ENCODE peak calls at places on chromosomes 4 and X, in seven cellular contexts. A, M, Q, I, P, O and Y are unnamed samples. For H3K27me3, the result is how much of the 10 kb centered on the place peaks cover.

GRCh38 chr4:12137556-12137955 is 708.9 kb upstream of the HS3ST1 start:
- DNase-seq in A (no peak), M (no peak), I (no peak), P (no peak), Q (no peak), O (no peak), Y (no peak)

GRCh38 chr4:7999279-7999678 is 59.6 kb upstream of the AFAP1 start:
- DNase-seq in A (no peak), O (no peak), Q (no peak), I (no peak), M (no peak), P (no peak), Y (no peak)

GRCh38 chrX:149939271-149940014 is 1.2 kb upstream of the EOLA2 start:
- DNase-seq in O (peak), A (peak), M (peak), Q (peak), P (peak), I (peak), Y (peak)

GRCh38 chr4:3816256-3816825 is 50.2 kb downstream of the ADRA2C start:
- DNase-seq in A (no peak), Q (no peak), P (no peak), I (no peak), O (no peak), M (no peak), Y (no peak)

GRCh38 chr4:110508827-110509446 is 33.0 kb downstream of the ENPEP start:
- DNase-seq in P (no peak), A (no peak), O (no peak), I (no peak), M (peak), Q (no peak), Y (no peak)

GRCh38 chrX:44637282-44637681 is 94.6 kb upstream of the FUNDC1 start:
- DNase-seq in M (no peak), Q (no peak), O (no peak), A (no peak), P (no peak), I (no peak), Y (no peak)

GRCh38 chrX:39899876-39900787 is 197.6 kb downstream of the BCOR start:
- DNase-seq in P (no peak), O (no peak), M (peak), A (no peak), I (no peak), Q (no peak), Y (no peak)

GRCh38 chr4:78688385-78688784 is 87.8 kb upstream of the BMP2K start:
- DNase-seq in I (no peak), A (no peak), P (no peak), O (no peak), M (no peak), Q (no peak), Y (no peak)

GRCh38 chr4:103012085-103012484 is 7.4 kb downstream of the SLC9B1 start:
- DNase-seq in O (no peak), P (no peak), M (peak), Q (no peak), I (no peak), A (no peak), Y (no peak)

GRCh38 chrX:9340619-9341304 is 124.1 kb upstream of the TBL1X start:
- DNase-seq in Q (peak), P (no peak), A (no peak), O (peak), I (peak), M (peak), Y (no peak)

GRCh38 chrX:107542500-107542899 is 85.8 kb upstream of the PRPS1 start:
- DNase-seq in P (no peak), Q (no peak), A (no peak), I (no peak), M (no peak), O (no peak), Y (no peak)

GRCh38 chr4:1027916-1028240 is 16.5 kb downstream of the FGFRL1 start:
- DNase-seq in I (no peak), A (no peak), M (no peak), P (no peak), Q (no peak), O (no peak), Y (no peak)

GRCh38 chr4:4408132-4408523 is 21.2 kb downstream of the NSG1 start:
- DNase-seq in A (no peak), I (no peak), M (no peak), Q (no peak), P (no peak), O (no peak), Y (no peak)

GRCh38 chr4:139988863-139989765 is 164.9 kb downstream of the MAML3 start:
- DNase-seq in O (no peak), I (peak), P (no peak), M (peak), A (no peak), Q (peak), Y (peak)

GRCh38 chr4:112448211-112448745 is 67.7 kb downstream of the NEUROG2 start:
- DNase-seq in A (no peak), P (no peak), Q (no peak), I (no peak), O (no peak), M (no peak), Y (no peak)

GRCh38 chrX:19958530-19959486 is 32.1 kb downstream of the BCLAF3 start:
- DNase-seq in A (no peak), O (no peak), I (no peak), P (no peak), Q (no peak), M (peak), Y (no peak)

GRCh38 chr4:23614284-23614892 is 275.5 kb downstream of the PPARGC1A start:
- DNase-seq in A (no peak), M (peak), O (no peak), I (no peak), Q (no peak), P (no peak), Y (no peak)

GRCh38 chr4:189090174-189090814 is 850.4 kb upstream of the FRG1 start:
- DNase-seq in O (no peak), I (no peak), A (no peak), M (peak), P (no peak), Q (no peak), Y (no peak)

GRCh38 chr4:139084425-139085093 is 69.0 kb downstream of the NOCT start:
- DNase-seq in Q (no peak), O (no peak), P (no peak), A (no peak), I (no peak), M (no peak), Y (no peak)

GRCh38 chr4:2419814-2420213 is 1.1 kb downstream of the CFAP99 start:
- DNase-seq in A (peak), O (no peak), P (no peak), M (no peak), Q (no peak), I (no peak), Y (no peak)

DNA sequence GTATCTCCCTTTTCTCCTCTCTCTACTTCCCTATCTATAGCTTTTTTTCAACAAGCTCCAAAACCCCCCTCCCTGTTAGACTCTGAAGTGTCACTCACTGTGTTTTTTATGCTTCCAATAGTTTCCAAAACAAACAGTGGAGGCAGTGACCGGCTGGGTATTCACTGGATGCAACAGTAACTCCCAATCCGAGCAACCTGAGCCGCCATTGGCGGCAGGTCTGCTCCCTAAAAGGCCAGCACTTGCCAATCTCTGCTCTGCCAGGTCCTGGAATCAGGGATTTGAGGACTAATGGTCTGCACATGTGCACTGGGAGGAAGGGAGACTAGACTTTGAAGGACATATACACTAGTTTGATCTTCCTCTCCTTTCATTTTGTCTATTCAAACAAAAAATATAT is 7.1 kb downstream of the TBX22 start:
- DNase-seq in Q (no peak), M (no peak), A (no peak), O (no peak), I (no peak), P (no peak), Y (no peak)
- H3K27me3 ChIP-seq in Q (under half), M (under half), A (under half), O (under half), I (under half), P (under half), Y (under half)

DNA sequence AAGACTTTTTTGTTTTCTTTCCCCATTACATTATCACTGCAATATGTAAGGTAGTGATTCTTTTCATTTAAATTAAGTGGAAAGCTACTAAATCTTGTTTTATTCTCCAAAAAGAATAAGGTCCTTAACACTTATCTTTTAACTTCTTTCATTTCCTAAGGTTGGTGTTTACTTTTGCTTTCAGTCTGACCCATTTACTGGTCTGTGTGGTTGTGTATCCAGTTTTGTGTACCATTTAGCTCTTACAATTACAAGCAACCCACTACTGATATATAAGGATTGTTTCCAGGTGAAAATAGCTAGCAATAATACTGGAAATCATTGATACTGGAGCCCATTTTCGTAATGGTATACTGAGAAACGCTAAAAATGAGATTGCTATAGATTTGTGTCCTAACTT is 123.1 kb upstream of the CXorf66 start:
- DNase-seq in O (no peak), Q (no peak), I (no peak), P (no peak), M (no peak), A (no peak), Y (no peak)
- H3K27me3 ChIP-seq in O (under half), Q (under half), I (under half), P (under half), M (under half), A (under half), Y (under half)

DNA sequence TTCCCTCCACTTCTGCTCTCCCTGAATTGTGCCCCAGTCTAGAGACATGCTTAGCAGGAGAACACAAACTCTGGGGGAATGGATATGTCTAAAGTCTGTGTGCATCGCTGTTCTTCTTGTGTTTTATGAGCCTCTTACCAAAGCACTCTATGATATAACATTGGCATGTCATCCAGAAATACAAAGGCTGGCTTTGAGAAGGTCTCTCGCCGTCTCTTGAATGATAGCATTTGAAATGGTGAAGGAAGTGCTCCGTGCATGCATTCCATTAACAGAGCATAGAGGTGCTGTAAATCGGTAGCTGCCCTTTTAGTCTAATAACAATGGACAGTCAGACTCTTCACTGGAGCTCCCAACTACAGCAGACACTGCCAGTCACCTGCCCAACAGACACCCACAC is 7.1 kb upstream of the FAM149A start:
- DNase-seq in I (no peak), A (no peak), P (no peak), O (no peak), Q (no peak), M (no peak), Y (no peak)
- H3K27me3 ChIP-seq in I (under half), A (under half), P (under half), O (under half), Q (under half), M (under half), Y (under half)

DNA sequence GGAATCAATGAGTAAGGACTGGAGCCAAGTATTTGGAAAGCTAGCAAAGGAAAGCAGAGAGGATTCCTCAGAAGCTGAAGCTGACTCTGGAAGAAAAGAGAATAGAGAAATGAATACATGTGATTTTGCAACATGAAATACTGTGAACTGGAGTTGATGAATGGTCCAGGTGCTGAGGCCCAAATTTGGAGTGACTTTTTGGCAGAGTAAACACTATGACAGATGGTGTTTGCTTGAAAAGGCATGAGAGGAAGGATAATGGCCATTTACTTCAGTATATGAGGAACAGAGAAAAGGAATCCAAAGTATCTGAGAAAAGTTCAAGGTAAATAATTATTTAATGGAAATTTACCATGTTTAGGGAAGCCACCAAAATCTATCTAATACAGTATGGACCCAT is 236.7 kb downstream of the SLITRK2 start:
- DNase-seq in O (no peak), A (no peak), P (no peak), Q (no peak), I (no peak), M (no peak), Y (no peak)
- H3K27me3 ChIP-seq in O (under half), A (under half), P (under half), Q (under half), I (under half), M (under half), Y (under half)

DNA sequence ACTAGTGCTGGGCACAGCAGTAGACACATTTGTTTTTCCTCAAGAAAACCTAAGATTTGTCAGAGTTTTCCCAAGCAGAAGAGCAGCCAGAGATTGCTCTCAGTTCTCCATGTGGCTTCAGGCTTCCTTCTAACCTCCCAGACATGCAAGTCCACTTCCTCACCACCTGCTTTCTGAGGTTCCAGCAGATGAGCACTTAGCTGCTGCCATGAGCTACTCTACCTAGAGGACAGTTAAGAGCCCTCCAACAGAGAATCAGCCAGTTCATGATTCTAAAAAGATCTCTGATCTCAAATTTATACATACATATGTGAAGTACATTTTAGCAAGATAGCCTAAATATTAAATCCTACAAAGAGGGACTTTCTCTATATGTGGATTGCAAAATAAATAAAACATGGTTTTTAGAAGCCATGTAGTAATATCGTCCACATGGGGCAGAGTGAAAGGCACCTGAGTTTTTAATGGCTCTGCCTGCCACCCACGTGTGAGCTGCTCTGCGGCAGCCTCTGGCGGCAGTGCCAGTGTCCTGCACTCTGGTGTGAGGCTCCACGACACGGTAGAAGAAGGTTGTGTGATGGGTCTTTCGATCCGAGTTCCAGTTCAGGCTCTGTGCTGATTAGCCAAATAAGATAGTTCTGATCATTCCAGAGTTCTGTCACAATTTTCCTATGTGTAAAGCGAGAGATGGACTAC is 10.3 kb downstream of the CYP4V2 start:
- DNase-seq in I (no peak), O (peak), Q (no peak), P (peak), A (peak), M (peak), Y (no peak)
- H3K27me3 ChIP-seq in I (under half), O (under half), Q (under half), P (under half), A (under half), M (under half), Y (under half)

GRCh38 chrX:130299279-130300009 is 30.7 kb upstream of the ZNF280C start:
- DNase-seq in I (no peak), P (no peak), O (no peak), A (no peak), Q (no peak), M (peak), Y (no peak)
- H3K27me3 ChIP-seq in I (under half), P (under half), O (under half), A (under half), Q (under half), M (under half), Y (under half)

GRCh38 chrX:16589211-16589610 is 60.7 kb upstream of the S100G start:
- DNase-seq in O (no peak), P (no peak), I (no peak), M (no peak), A (no peak), Q (no peak), Y (no peak)

GRCh38 chrX:16587776-16588175 is 62.2 kb upstream of the S100G start:
- DNase-seq in O (no peak), Q (no peak), P (no peak), I (no peak), M (no peak), A (no peak), Y (no peak)

GRCh38 chrX:16585486-16586370 is 64.2 kb upstream of the S100G start:
- DNase-seq in O (no peak), A (no peak), I (no peak), P (no peak), M (peak), Q (no peak), Y (no peak)

GRCh38 chrX:16589826-16590225 is 60.1 kb upstream of the S100G start:
- DNase-seq in A (no peak), M (no peak), O (no peak), Q (no peak), P (no peak), I (no peak), Y (no peak)

GRCh38 chrX:16586371-16587112 is 63.4 kb upstream of the S100G start:
- DNase-seq in Q (no peak), I (no peak), P (no peak), M (no peak), O (no peak), A (no peak), Y (no peak)
- H3K27me3 ChIP-seq in Q (under half), I (under half), P (under half), M (under half), O (under half), A (under half), Y (under half)

DNA sequence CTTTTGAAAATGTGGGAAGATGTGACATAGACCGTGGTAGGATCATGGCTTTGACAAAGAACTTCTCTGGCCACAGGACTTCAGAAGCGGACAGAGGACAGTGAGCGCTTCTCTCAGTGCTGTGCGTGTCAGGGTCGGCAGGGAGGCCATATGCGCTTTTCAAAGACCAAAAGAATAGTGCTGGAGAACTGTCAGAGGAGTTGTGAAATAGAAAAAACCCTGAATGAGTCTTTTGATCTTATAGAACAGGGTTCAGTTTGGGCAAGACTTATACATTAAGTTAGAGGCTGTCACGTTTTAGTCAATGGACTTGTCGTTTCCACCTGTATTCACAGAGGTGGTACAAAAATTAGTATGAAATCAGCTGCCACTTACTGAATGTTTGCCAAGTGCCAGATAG is 77.4 kb downstream of the PTTG2 start:
- DNase-seq in M (no peak), A (no peak), I (no peak), P (no peak), O (no peak), Q (no peak), Y (no peak)
- H3K27me3 ChIP-seq in M (under half), A (under half), I (under half), P (under half), O (under half), Q (under half), Y (under half)

GRCh38 chrX:154732421-154733071 is 18.3 kb downstream of the GAB3 start:
- DNase-seq in I (no peak), P (no peak), A (no peak), M (no peak), Q (no peak), O (no peak), Y (peak)

GRCh38 chrX:154738013-154738738 is 12.7 kb downstream of the GAB3 start:
- DNase-seq in O (peak), I (peak), P (no peak), M (no peak), A (no peak), Q (no peak), Y (no peak)

GRCh38 chrX:154733072-154733425 is 17.8 kb downstream of the GAB3 start:
- DNase-seq in O (no peak), A (no peak), Q (no peak), P (no peak), I (no peak), M (no peak), Y (no peak)

GRCh38 chrX:154734101-154734781 is 16.6 kb downstream of the GAB3 start:
- DNase-seq in A (peak), P (peak), I (peak), Q (peak), M (peak), O (peak), Y (no peak)

GRCh38 chrX:154735695-154736393 is 15.0 kb downstream of the GAB3 start:
- DNase-seq in O (no peak), M (no peak), P (no peak), Q (peak), I (peak), A (peak), Y (peak)
- H3K27me3 ChIP-seq in O (under half), M (under half), P (under half), Q (under half), I (under half), A (under half), Y (under half)